ENCODE peak calls at places on chromosomes 1 and 21, in ten cellular contexts. K is cardiac fibroblast, A is NB4, Q is HuH-7.5, T is NCI-H1092, M is COLO829, N is epithelial cell of esophagus, S is GM04504, R is lower leg skin, O is lower lobe of right lung. V is an unnamed sample.

GRCh38 chr1:24119859-24120756 is 8.2 kb upstream of the MYOM3 start:
- DNase-seq in M (no peak), S (no peak), Q (no peak), O (peak), N (peak), T (no peak), K (peak), A (no peak), R (no peak), V (no peak)

GRCh38 chr21:42609806-42610205 is 43.6 kb upstream of the PDE9A start:
- DNase-seq in K (no peak), T (no peak), S (no peak), R (peak), M (no peak), A (peak), Q (no peak), O (no peak), N (no peak), V (no peak)

GRCh38 chr21:41589131-41589530 is 81.2 kb upstream of the TMPRSS2 start:
- DNase-seq in M (no peak), R (peak), K (no peak), T (no peak), S (no peak), N (no peak), Q (no peak), A (no peak), O (no peak), V (no peak)

GRCh38 chr1:42321731-42322130 is 13.3 kb downstream of the FOXJ3 start:
- DNase-seq in Q (no peak), O (no peak), K (no peak), S (no peak), M (no peak), R (no peak), N (no peak), A (no peak), T (no peak), V (no peak)

GRCh38 chr1:229370601-229371021 is 27.8 kb upstream of the CCSAP start:
- DNase-seq in T (peak), N (no peak), S (no peak), O (no peak), A (peak), Q (no peak), M (no peak), K (no peak), R (no peak), V (no peak)

GRCh38 chr1:107140703-107141490 is at the start of gene NTNG1:
- DNase-seq in M (no peak), K (no peak), Q (peak), O (no peak), N (peak), S (no peak), A (no peak), T (no peak), R (no peak), V (no peak)

GRCh38 chr1:209607102-209607794 is 23.7 kb downstream of the CAMK1G start:
- DNase-seq in N (peak), T (no peak), S (no peak), K (peak), Q (no peak), O (no peak), M (no peak), R (no peak), A (no peak), V (no peak)

GRCh38 chr1:202291001-202291400 is 50.7 kb downstream of the UBE2T start:
- DNase-seq in T (no peak), N (no peak), S (no peak), A (no peak), Q (no peak), M (no peak), O (no peak), R (no peak), K (no peak), V (no peak)

GRCh38 chr1:164824542-164824941 is 265.6 kb downstream of the PBX1 start:
- DNase-seq in K (no peak), S (no peak), T (no peak), M (no peak), O (no peak), A (no peak), N (no peak), Q (no peak), R (no peak), V (no peak)

GRCh38 chr1:192810253-192810880 is 1.5 kb downstream of the RGS2 start:
- DNase-seq in A (peak), Q (no peak), K (peak), O (no peak), M (no peak), T (no peak), N (peak), R (no peak), S (no peak), V (no peak)

GRCh38 chr1:172756029-172756428 is 97.1 kb downstream of the FASLG start:
- DNase-seq in M (no peak), S (no peak), N (no peak), T (no peak), K (no peak), O (no peak), R (no peak), A (no peak), Q (no peak), V (no peak)

GRCh38 chr1:206679738-206680211 is 4.9 kb upstream of the MAPKAPK2 start:
- DNase-seq in S (no peak), K (no peak), T (no peak), N (no peak), Q (no peak), A (peak), O (no peak), R (no peak), M (no peak), V (no peak)

V was measured in sciatic nerve.